ENCODE peak calls at places on chromosomes 6 and 20, in seven cellular contexts. V is BE2C, L is fibroblast of villous mesenchyme, A is A549, W is bronchial epithelial cell, C is breast epithelium, M is natural killer cell. Q is an unnamed sample.

GRCh38 chr6:82006027-82006738 is 241.4 kb downstream of the IBTK start:
- DNase-seq in V (peak), L (peak), A (peak), W (peak), C (no peak), M (no peak), Q (no peak)

GRCh38 chr6:35083507-35083906 is 57.6 kb downstream of the TCP11 start:
- DNase-seq in V (no peak), L (no peak), A (no peak), W (no peak), C (no peak), M (peak), Q (no peak)

GRCh38 chr6:44126320-44127149 is 717 bp downstream of the MRPL14 start:
- DNase-seq in V (peak), L (peak), A (peak), W (peak), C (peak), M (peak), Q (peak)

GRCh38 chr6:117956386-117956785 is 49.3 kb downstream of the SLC35F1 start:
- DNase-seq in V (peak), L (no peak), A (no peak), W (no peak), C (no peak), M (no peak), Q (no peak)

GRCh38 chr6:169972736-169973135 is 221.3 kb downstream of the ERMARD start:
- DNase-seq in V (no peak), L (no peak), A (no peak), W (no peak), C (no peak), M (peak), Q (no peak)

GRCh38 chr20:58268936-58269619 is 40.4 kb upstream of the RAB22A start:
- DNase-seq in V (no peak), L (no peak), A (no peak), W (no peak), C (no peak), M (no peak), Q (no peak)

GRCh38 chr6:9095671-9096260 is 660.4 kb upstream of the SLC35B3 start:
- DNase-seq in V (no peak), L (no peak), A (no peak), W (no peak), C (no peak), M (no peak), Q (no peak)

GRCh38 chr6:164164921-164165320 is 750.4 kb downstream of the QKI start:
- DNase-seq in V (no peak), L (no peak), A (no peak), W (no peak), C (no peak), M (no peak), Q (no peak)

GRCh38 chr6:30091577-30092381 is 16.2 kb upstream of the RNF39 start:
- DNase-seq in V (no peak), L (peak), A (peak), W (peak), C (peak), M (no peak), Q (no peak)

GRCh38 chr20:59664389-59665055 is 60.2 kb downstream of the PHACTR3 start:
- DNase-seq in V (no peak), L (no peak), A (no peak), W (no peak), C (peak), M (no peak), Q (no peak)

GRCh38 chr6:3195695-3196497 is 31.6 kb downstream of the TUBB2B start:
- DNase-seq in V (peak), L (no peak), A (peak), W (no peak), C (no peak), M (no peak), Q (no peak)

GRCh38 chr6:116773886-116774285 is 8.4 kb upstream of the FAM162B start:
- DNase-seq in V (no peak), L (no peak), A (no peak), W (no peak), C (no peak), M (no peak), Q (no peak)

GRCh38 chr20:50673146-50673830 is 18.1 kb downstream of the RIPOR3 start:
- DNase-seq in V (no peak), L (peak), A (no peak), W (no peak), C (no peak), M (no peak), Q (no peak)

GRCh38 chr20:51492167-51493092 is 50.1 kb downstream of the NFATC2 start:
- DNase-seq in V (no peak), L (peak), A (no peak), W (no peak), C (no peak), M (no peak), Q (peak)

GRCh38 chr6:28791002-28791383 is 132.8 kb downstream of the TRIM27 start:
- DNase-seq in V (no peak), L (no peak), A (no peak), W (no peak), C (no peak), M (no peak), Q (no peak)

GRCh38 chr6:88748141-88748540 is 215.3 kb downstream of the RNGTT start:
- DNase-seq in V (no peak), L (no peak), A (no peak), W (peak), C (no peak), M (no peak), Q (no peak)

GRCh38 chr6:33181141-33181540 is 11.1 kb downstream of the COL11A2 start:
- DNase-seq in V (no peak), L (no peak), A (no peak), W (no peak), C (no peak), M (no peak), Q (no peak)

GRCh38 chr6:133973109-133973971 is 20.3 kb downstream of the TBPL1 start:
- DNase-seq in V (no peak), L (peak), A (peak), W (peak), C (no peak), M (no peak), Q (no peak)

GRCh38 chr20:21801193-21801592 is 95.7 kb downstream of the PAX1 start:
- DNase-seq in V (no peak), L (no peak), A (no peak), W (no peak), C (no peak), M (no peak), Q (no peak)

GRCh38 chr6:140346461-140346860 is 972.0 kb upstream of the CITED2 start:
- DNase-seq in V (no peak), L (peak), A (no peak), W (no peak), C (no peak), M (no peak), Q (no peak)

GRCh38 chr6:56222509-56222908 is 24.9 kb downstream of the COL21A1 start:
- DNase-seq in V (no peak), L (peak), A (no peak), W (no peak), C (no peak), M (no peak), Q (no peak)

GRCh38 chr6:145736854-145737181 is 1.5 kb upstream of the EPM2A start:
- DNase-seq in V (no peak), L (peak), A (no peak), W (no peak), C (no peak), M (no peak), Q (no peak)

GRCh38 chr6:47407295-47408281 is 70.0 kb upstream of the CD2AP start:
- DNase-seq in V (no peak), L (peak), A (peak), W (peak), C (no peak), M (no peak), Q (no peak)

GRCh38 chr6:79538481-79538971 is 1.3 kb upstream of the LCA5 start:
- DNase-seq in V (no peak), L (peak), A (no peak), W (peak), C (no peak), M (no peak), Q (no peak)

GRCh38 chr6:23003671-23004598 is 434.6 kb downstream of the HDGFL1 start:
- DNase-seq in V (peak), L (peak), A (no peak), W (no peak), C (peak), M (no peak), Q (no peak)

GRCh38 chr20:23304616-23305015 is 46.0 kb upstream of the NXT1 start:
- DNase-seq in V (no peak), L (no peak), A (no peak), W (no peak), C (no peak), M (no peak), Q (no peak)

GRCh38 chr6:83511901-83512681 is at the start of gene PRSS35:
- DNase-seq in V (peak), L (peak), A (peak), W (peak), C (no peak), M (no peak), Q (peak)

GRCh38 chr6:8785223-8785622 is 349.9 kb upstream of the SLC35B3 start:
- DNase-seq in V (no peak), L (no peak), A (no peak), W (peak), C (no peak), M (no peak), Q (no peak)

GRCh38 chr6:97059473-97059872 is 134.9 kb downstream of the KLHL32 start:
- DNase-seq in V (no peak), L (peak), A (peak), W (peak), C (no peak), M (no peak), Q (no peak)

GRCh38 chr20:59322813-59323469 is 22.5 kb downstream of the EDN3 start:
- DNase-seq in V (no peak), L (no peak), A (no peak), W (no peak), C (no peak), M (no peak), Q (no peak)

GRCh38 chr6:36703081-36703606 is 5.5 kb downstream of the RAB44 start:
- DNase-seq in V (no peak), L (no peak), A (no peak), W (no peak), C (no peak), M (no peak), Q (no peak)

GRCh38 chr6:36700812-36701211 is 3.2 kb downstream of the RAB44 start:
- DNase-seq in V (no peak), L (no peak), A (no peak), W (no peak), C (no peak), M (no peak), Q (no peak)

GRCh38 chr6:36700071-36700811 is 2.6 kb downstream of the RAB44 start:
- DNase-seq in V (no peak), L (no peak), A (no peak), W (no peak), C (no peak), M (no peak), Q (no peak)

GRCh38 chr6:36702656-36703055 is 5.0 kb downstream of the RAB44 start:
- DNase-seq in V (no peak), L (no peak), A (no peak), W (no peak), C (no peak), M (no peak), Q (no peak)

DNA sequence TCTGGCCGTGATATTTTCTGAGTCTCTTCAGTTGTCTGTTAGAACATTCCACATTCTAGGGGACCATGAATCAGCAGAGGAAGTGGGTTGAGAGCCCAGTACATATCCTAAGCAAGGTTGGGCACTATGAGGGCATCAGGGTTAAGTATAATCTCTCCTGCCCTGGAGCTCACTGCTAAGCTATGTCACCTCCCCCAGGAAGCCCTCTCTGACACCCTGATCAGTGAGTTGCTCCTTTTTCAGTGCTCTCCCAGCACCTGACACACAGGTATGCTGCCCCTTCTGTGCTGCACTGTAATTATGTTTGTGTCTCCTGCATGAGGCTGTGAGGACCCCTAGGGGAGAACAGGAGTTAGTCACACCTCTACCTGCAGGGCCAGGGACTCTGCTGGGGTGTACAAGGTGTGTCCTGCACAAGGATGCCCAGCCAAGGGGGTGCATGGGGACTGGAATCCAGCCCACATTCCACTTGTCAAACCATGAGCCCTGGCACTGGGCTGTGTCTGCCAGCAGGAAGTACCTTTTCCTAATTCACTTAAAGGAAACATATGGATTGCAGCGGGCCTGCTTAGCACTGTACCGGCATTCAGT is 3.9 kb downstream of the RAB44 start:
- DNase-seq in V (no peak), L (no peak), A (no peak), W (peak), C (no peak), M (no peak), Q (no peak)
- TF ChIP-seq CTCF in V (peak), L (no peak), A (peak), W (peak), C (no peak), M (no peak), Q (peak)

DNA sequence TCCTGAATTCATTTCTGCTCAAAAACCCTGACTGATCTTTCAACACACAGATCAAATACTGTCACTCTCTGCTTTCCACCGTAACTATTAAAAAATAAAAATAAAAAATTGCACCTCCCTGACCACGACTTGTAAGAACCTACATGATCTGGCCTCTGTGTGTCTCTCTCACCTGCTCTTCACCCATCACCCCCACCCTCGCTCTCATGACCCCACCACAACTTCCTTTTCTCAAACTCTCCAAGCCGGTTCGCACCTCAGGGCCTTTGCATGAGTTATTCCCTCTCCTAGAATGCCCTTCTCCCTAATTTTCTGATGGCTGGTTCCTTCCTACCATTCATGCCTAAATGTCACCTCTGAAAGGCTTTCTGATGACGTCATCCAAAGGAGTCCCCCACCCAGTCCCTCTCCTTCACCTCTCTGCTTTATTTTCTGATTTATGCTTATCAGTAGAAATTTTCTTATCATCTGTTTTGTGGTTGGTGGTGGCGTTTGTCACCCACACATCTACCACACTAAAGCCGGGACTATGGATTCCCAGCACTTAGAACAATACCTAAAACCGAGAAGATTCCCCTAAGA is 9.1 kb downstream of the CNKSR3 start:
- DNase-seq in V (no peak), L (no peak), A (no peak), W (no peak), C (no peak), M (no peak), Q (no peak)
- TF ChIP-seq CTCF in V (no peak), L (no peak), A (no peak), W (no peak), C (no peak), M (no peak), Q (no peak)

GRCh38 chr6:166236586-166236985 is 68.9 kb upstream of the TBXT start:
- DNase-seq in V (no peak), L (no peak), A (no peak), W (no peak), C (no peak), M (no peak), Q (no peak)
- TF ChIP-seq CTCF in V (no peak), L (no peak), A (no peak), W (no peak), C (no peak), M (no peak), Q (no peak)

DNA sequence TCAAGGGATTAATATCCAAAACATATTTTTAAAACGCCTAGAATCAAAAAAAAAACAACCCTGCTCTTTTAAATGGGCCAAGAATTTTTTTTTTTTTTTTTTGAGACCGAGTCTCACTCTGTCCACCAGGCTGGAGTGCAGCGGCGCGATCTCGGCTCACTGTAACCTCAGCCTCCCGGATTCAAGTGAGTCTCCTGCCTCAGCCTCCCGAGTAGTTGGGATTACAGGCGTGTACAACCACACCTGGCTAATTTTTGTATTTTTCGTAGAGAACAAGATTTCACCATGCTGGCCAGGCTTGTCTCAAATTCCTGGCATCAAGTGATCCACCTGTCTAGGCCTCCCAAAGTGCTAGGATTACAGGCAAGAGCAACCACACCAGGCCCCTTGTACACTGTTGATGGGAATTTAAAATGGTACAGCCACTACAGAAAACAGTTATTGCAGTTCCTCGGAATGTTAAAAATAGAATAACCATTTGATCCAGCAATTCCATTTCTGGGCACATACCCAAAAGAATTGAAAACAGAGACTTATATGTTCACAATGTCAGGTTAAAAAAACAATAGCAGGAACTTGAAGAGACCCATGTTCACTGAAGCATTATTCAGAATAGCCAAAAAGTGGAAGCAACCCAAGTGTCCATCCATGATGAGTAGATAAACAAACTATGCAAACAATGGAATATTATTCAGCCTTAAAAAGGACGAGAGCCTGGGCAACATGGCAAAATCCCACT is 3.1 kb upstream of the MYL9 start:
- DNase-seq in V (no peak), L (peak), A (no peak), W (no peak), C (no peak), M (no peak), Q (no peak)
- TF ChIP-seq CTCF in V (no peak), L (no peak), A (no peak), W (no peak), C (no peak), M (no peak), Q (no peak)

Q was measured in progenitor cell of endocrine pancreas.